ENCODE peak calls at places on chromosomes 13 and 19, in five cellular contexts. Z, K, X, M and C are unnamed samples.

GRCh38 chr19:2455481-2456300 is 1.1 kb downstream of the LMNB2 start:
- DNase-seq in Z (peak), X (peak), M (no peak), K (no peak), C (peak)

GRCh38 chr19:38710928-38711725 is 33.1 kb downstream of the CAPN12 start:
- DNase-seq in M (no peak), X (peak), Z (no peak), K (no peak), C (no peak)

GRCh38 chr19:46604781-46605355 is 3.7 kb downstream of the CALM3 start:
- DNase-seq in K (no peak), Z (no peak), M (no peak), X (no peak), C (peak)

GRCh38 chr19:1007399-1007745 is 7.2 kb downstream of the GRIN3B start:
- DNase-seq in M (no peak), Z (no peak), X (no peak), K (no peak), C (peak)

GRCh38 chr13:35690546-35690945 is 214.1 kb upstream of the MAB21L1 start:
- DNase-seq in M (peak), X (no peak), Z (no peak), K (no peak), C (no peak)

GRCh38 chr13:79018166-79018565 is 359.2 kb upstream of the OBI1 start:
- DNase-seq in M (no peak), K (no peak), X (no peak), Z (no peak), C (no peak)

GRCh38 chr19:19591133-19591825 is 27.2 kb downstream of the PBX4 start:
- DNase-seq in M (peak), Z (peak), X (no peak), K (no peak), C (no peak)

GRCh38 chr13:104608280-104608679 is 1542.1 kb upstream of the SLC10A2 start:
- DNase-seq in Z (no peak), X (no peak), M (no peak), K (no peak), C (no peak)

GRCh38 chr13:62049992-62050391 is 634.3 kb upstream of the PCDH20 start:
- DNase-seq in Z (no peak), K (no peak), M (no peak), X (no peak), C (no peak)

GRCh38 chr13:97395437-97396136 is 38.4 kb upstream of the RAP2A start:
- DNase-seq in Z (no peak), M (peak), K (no peak), X (no peak), C (no peak)

GRCh38 chr13:113099142-113099541 is 6.4 kb upstream of the F7 start:
- DNase-seq in X (no peak), M (no peak), K (no peak), Z (no peak), C (no peak)

GRCh38 chr13:110702591-110703526 is 3.1 kb downstream of the CARS2 start:
- DNase-seq in Z (no peak), M (no peak), X (peak), K (peak), C (no peak)

GRCh38 chr13:110794209-110794608 is 80.7 kb downstream of the ING1 start:
- DNase-seq in M (no peak), X (no peak), K (no peak), Z (no peak), C (no peak)

GRCh38 chr13:102510072-102510471 is 86.7 kb upstream of the TPP2 start:
- DNase-seq in X (no peak), M (no peak), K (no peak), Z (no peak), C (no peak)

GRCh38 chr19:2529473-2529918 is 53.6 kb downstream of the GADD45B start:
- DNase-seq in X (peak), Z (no peak), K (no peak), M (peak), C (peak)

GRCh38 chr13:109154546-109154945 is 525.1 kb downstream of the MYO16 start:
- DNase-seq in K (no peak), M (peak), X (no peak), Z (no peak), C (no peak)

GRCh38 chr13:76014618-76015315 is 378.6 kb downstream of the LMO7 start:
- DNase-seq in M (peak), K (peak), Z (no peak), X (no peak), C (no peak)

GRCh38 chr19:51365211-51366049 is 758 bp downstream of the ETFB start:
- DNase-seq in M (no peak), X (peak), K (peak), Z (peak), C (no peak)

GRCh38 chr19:23823952-23824389 is 65.3 kb upstream of the ZNF681 start:
- DNase-seq in M (no peak), X (no peak), K (peak), Z (peak), C (no peak)

GRCh38 chr13:36038785-36039415 is 92.3 kb downstream of the DCLK1 start:
- DNase-seq in M (no peak), Z (no peak), K (no peak), X (no peak), C (no peak)

GRCh38 chr13:21234537-21234936 is 58.1 kb downstream of the MRPL57 start:
- DNase-seq in X (no peak), K (no peak), M (no peak), Z (no peak), C (no peak)

GRCh38 chr13:21231426-21231945 is 55.0 kb downstream of the MRPL57 start:
- DNase-seq in X (no peak), M (no peak), K (no peak), Z (no peak), C (no peak)

GRCh38 chr13:21233086-21233485 is 56.6 kb downstream of the MRPL57 start:
- DNase-seq in Z (no peak), K (no peak), X (no peak), M (no peak), C (no peak)

GRCh38 chr13:21232196-21232595 is 55.7 kb downstream of the MRPL57 start:
- DNase-seq in K (no peak), M (peak), Z (no peak), X (peak), C (no peak)

GRCh38 chr13:21232599-21232998 is 56.1 kb downstream of the MRPL57 start:
- DNase-seq in Z (no peak), M (no peak), K (no peak), X (no peak), C (no peak)
- H3K27ac ChIP-seq in Z (no peak), M (no peak), K (no peak), X (peak), C (no peak)

GRCh38 chr19:48879025-48879572 is 6.9 kb downstream of the PPP1R15A start:
- DNase-seq in X (no peak), Z (no peak), K (no peak), M (no peak), C (no peak)
- H3K27ac ChIP-seq in X (peak), Z (no peak), K (peak), M (no peak), C (no peak)

GRCh38 chr19:10074153-10074552 is 12.0 kb upstream of the SHFL start:
- DNase-seq in Z (peak), X (no peak), M (no peak), K (no peak), C (no peak)

GRCh38 chr19:10068205-10068604 is 17.9 kb upstream of the SHFL start:
- DNase-seq in M (no peak), K (no peak), Z (no peak), X (no peak), C (no peak)

GRCh38 chr19:10070730-10071446 is 15.2 kb upstream of the SHFL start:
- DNase-seq in K (no peak), Z (no peak), M (no peak), X (no peak), C (peak)

DNA sequence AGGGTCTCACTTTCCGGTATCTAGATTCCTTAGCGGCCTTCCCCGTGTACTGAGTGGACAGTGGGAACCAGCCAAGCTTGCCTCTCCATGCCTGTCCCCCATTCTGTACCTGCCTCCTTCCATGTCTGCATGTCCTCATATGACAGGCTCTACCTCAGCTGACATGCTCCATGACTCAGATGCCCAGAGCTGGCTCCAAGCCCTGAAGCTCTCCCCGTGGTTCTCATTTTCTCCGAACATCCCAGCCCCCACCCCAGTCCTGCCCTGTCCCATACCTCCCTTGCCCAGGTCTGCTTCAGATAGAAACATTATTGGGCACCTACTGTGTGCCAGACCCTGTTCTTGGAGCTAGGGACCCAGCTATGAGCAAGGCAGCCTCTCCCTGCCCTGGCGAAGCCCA is 17.1 kb upstream of the SHFL start:
- DNase-seq in M (no peak), X (no peak), Z (no peak), K (no peak), C (no peak)
- H3K27ac ChIP-seq in M (no peak), X (no peak), Z (no peak), K (no peak), C (no peak)

GRCh38 chr19:40674291-40674690 is 16.2 kb downstream of the NUMBL start:
- DNase-seq in X (no peak), M (no peak), Z (no peak), K (no peak), C (peak)
- H3K27ac ChIP-seq in X (no peak), M (no peak), Z (no peak), K (no peak), C (no peak)

DNA sequence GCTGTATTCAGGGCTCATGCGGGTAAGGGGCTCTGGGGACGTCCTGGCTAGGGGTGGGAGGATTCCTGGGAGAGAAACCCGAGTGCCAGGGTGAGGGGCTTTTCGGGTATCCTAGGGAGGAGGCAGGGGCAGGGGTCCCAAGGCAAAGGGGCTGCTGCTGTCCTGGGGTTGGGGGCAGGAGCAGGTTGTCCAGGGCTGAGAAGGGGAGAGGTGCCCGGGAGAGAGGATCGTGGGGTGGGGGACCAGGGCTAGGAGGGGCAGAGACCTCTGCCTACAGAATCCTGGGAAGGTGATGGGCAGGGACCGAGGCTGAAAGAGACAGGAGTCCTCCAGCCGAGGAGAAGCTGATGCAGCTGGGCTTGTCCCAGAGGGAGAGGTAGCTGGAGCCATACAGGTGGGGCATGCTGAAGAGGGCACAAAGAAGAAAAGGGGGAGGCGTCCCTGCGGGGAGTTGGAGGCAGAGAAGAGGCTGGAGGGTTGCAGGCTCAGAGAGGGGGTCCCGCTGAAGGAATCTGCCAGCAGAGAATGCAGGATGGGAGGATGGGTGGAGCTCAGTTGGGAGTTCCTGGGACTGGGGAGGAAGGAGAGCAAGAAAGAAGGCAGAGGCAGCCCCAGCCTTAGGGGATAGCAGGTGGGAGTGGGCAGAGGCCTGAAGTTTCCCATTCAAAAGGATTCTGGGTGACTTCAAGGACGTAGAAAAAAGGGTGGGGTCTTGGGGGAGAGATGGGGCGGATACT is 569 bp downstream of the CYP2S1 start:
- DNase-seq in M (no peak), X (no peak), K (no peak), Z (no peak), C (no peak)
- H3K27ac ChIP-seq in M (peak), X (no peak), K (no peak), Z (no peak), C (no peak)

DNA sequence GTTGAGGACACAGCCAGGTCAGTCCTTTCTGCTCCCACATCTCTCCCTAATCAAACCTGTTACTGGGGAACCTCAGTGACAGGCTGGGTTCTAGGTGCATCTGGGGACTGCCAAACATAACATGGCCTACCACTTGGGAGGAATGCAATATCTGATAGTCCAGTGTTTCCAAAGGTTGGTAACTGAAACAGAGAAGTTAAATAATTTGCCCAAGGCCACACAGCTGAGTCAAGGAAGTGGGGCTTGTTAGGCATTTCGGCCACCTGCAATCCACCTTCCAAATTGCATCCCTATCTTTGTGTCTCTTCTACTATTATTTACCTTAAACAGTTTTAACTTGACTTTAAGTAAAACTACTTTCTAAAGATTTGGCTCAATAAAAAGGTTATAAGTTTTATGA is 731.3 kb downstream of the UQCRFS1 start:
- DNase-seq in K (no peak), Z (no peak), M (no peak), X (no peak), C (no peak)
- H3K27ac ChIP-seq in K (no peak), Z (no peak), M (peak), X (peak), C (no peak)

GRCh38 chr19:13629687-13630357 is 123.5 kb upstream of the CACNA1A start:
- DNase-seq in K (no peak), X (no peak), Z (no peak), M (peak), C (no peak)

GRCh38 chr19:13634658-13635057 is 128.4 kb upstream of the CACNA1A start:
- DNase-seq in K (no peak), X (no peak), Z (no peak), M (no peak), C (no peak)

GRCh38 chr19:13637664-13638063 is 126.7 kb upstream of the MRI1 start:
- DNase-seq in X (no peak), Z (no peak), K (no peak), M (peak), C (no peak)

GRCh38 chr19:13633109-13633508 is 126.8 kb upstream of the CACNA1A start:
- DNase-seq in X (no peak), K (peak), Z (no peak), M (no peak), C (no peak)

DNA sequence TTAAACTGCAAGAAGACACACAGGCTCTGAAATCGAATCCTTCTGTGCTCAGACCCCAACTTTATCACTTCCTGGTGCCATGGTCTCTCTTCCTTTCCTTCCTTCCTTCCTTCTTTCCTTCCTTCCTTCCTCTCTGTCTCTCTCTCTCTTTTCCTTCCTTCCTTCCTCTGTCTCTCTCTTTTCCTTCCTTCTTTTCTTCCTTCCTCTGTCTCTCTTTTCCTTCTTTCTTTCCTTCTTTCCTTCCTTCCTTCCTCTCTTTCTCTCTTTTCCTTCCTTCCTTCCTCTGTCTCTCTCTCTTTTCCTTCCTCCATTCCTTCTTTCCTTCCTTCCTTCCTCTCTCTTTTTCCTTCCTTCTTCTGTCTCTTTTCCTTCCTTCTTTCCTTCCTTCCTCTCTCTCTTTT is 127.2 kb upstream of the CACNA1A start:
- DNase-seq in X (no peak), K (no peak), Z (no peak), M (no peak), C (no peak)
- H3K27ac ChIP-seq in X (no peak), K (no peak), Z (no peak), M (no peak), C (no peak)

DNA sequence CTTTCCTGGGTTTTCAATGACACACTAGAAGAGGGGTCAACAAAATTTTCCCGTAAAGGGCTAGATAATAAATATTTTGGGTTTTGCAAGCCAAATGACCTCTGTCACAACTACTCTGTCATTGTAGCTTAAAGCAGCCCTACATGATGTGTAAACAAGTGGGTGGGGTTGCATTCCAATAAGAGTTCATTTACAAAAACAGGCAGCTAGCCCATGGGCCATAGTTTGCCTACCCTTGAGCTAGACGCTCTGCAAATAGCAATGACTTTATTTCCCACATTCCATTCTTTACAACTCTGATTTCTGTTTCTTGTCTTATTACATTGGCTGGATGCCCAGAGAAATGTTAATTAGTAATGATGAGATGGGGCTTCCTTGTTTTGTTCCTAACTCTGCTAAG is 76.0 kb downstream of the ZNF557 start:
- DNase-seq in K (no peak), X (no peak), Z (no peak), M (no peak), C (no peak)
- H3K27ac ChIP-seq in K (no peak), X (peak), Z (no peak), M (no peak), C (peak)